ENCODE peak calls at places on chromosomes 6 and 20, in five cellular contexts. N is tibial nerve, J is AG09309, D is transverse colon, V is fibroblast of the aortic adventitia. Q is an unnamed sample.

GRCh38 chr20:57390604-57391438 is at the start of gene RBM38:
- DNase-seq in N (no peak), J (no peak), D (peak), V (peak), Q (peak)

GRCh38 chr6:43368517-43369160 is 808 bp downstream of the ZNF318 start:
- DNase-seq in N (no peak), J (no peak), D (peak), V (peak), Q (peak)

GRCh38 chr6:2733736-2734480 is 16.8 kb downstream of the MYLK4 start:
- DNase-seq in N (no peak), J (no peak), D (no peak), V (no peak), Q (no peak)

GRCh38 chr6:163793584-163793983 is 379.1 kb downstream of the QKI start:
- DNase-seq in N (no peak), J (peak), D (no peak), V (peak), Q (no peak)

GRCh38 chr20:45833883-45834796 is 541 bp downstream of the SNX21 start:
- DNase-seq in N (peak), J (no peak), D (peak), V (peak), Q (peak)

GRCh38 chr6:168418631-168419250 is 22.2 kb upstream of the SMOC2 start:
- DNase-seq in N (no peak), J (no peak), D (no peak), V (no peak), Q (no peak)

GRCh38 chr6:72631480-72631879 is 9.6 kb downstream of the KCNQ5 start:
- DNase-seq in N (no peak), J (no peak), D (no peak), V (peak), Q (no peak)

GRCh38 chr6:118755941-118756646 is 104.7 kb upstream of the CEP85L start:
- DNase-seq in N (no peak), J (no peak), D (no peak), V (no peak), Q (no peak)

GRCh38 chr20:24773751-24774201 is 175.3 kb upstream of the CST7 start:
- DNase-seq in N (no peak), J (peak), D (no peak), V (peak), Q (no peak)

GRCh38 chr6:165701564-165702354 is 38.7 kb upstream of the PDE10A start:
- DNase-seq in N (no peak), J (no peak), D (no peak), V (no peak), Q (no peak)

GRCh38 chr20:48812600-48813445 is 15.0 kb downstream of the PREX1 start:
- DNase-seq in N (no peak), J (no peak), D (no peak), V (no peak), Q (no peak)

GRCh38 chr6:23611776-23612381 is 514.1 kb upstream of the NRSN1 start:
- DNase-seq in N (no peak), J (no peak), D (no peak), V (no peak), Q (no peak)

GRCh38 chr6:24902782-24903181 is 33.0 kb downstream of the RIPOR2 start:
- DNase-seq in N (no peak), J (peak), D (no peak), V (peak), Q (no peak)

GRCh38 chr20:45111799-45112471 is 3.0 kb downstream of the WFDC5 start:
- DNase-seq in N (no peak), J (no peak), D (no peak), V (no peak), Q (no peak)

GRCh38 chr6:140736227-140736626 is 1361.8 kb upstream of the CITED2 start:
- DNase-seq in N (no peak), J (no peak), D (no peak), V (peak), Q (no peak)

GRCh38 chr20:19937651-19938420 is 79.3 kb upstream of the NAA20 start:
- DNase-seq in N (no peak), J (no peak), D (no peak), V (no peak), Q (no peak)

GRCh38 chr20:825710-826421 is 7.6 kb upstream of the FAM110A start:
- DNase-seq in N (no peak), J (no peak), D (peak), V (no peak), Q (no peak)

GRCh38 chr6:25576920-25577319 is 75.1 kb upstream of the SCGN start:
- DNase-seq in N (no peak), J (no peak), D (no peak), V (no peak), Q (no peak)

GRCh38 chr6:158507174-158507573 is 52.7 kb upstream of the TMEM181 start:
- DNase-seq in N (no peak), J (no peak), D (no peak), V (no peak), Q (no peak)

GRCh38 chr20:48717959-48718223 is 109.9 kb downstream of the PREX1 start:
- DNase-seq in N (no peak), J (no peak), D (no peak), V (no peak), Q (no peak)

GRCh38 chr20:38873050-38873581 is 53.1 kb upstream of the FAM83D start:
- DNase-seq in N (no peak), J (no peak), D (peak), V (no peak), Q (no peak)

GRCh38 chr6:33771342-33772113 is 17.4 kb downstream of the LEMD2 start:
- DNase-seq in N (peak), J (peak), D (peak), V (peak), Q (peak)

GRCh38 chr6:37699138-37699766 is 1.6 kb upstream of the MDGA1 start:
- DNase-seq in N (no peak), J (no peak), D (peak), V (no peak), Q (peak)

GRCh38 chr6:158781692-158782373 is 37.3 kb downstream of the EZR start:
- DNase-seq in N (no peak), J (no peak), D (peak), V (no peak), Q (no peak)

GRCh38 chr6:1704711-1705110 is 95.0 kb downstream of the FOXC1 start:
- DNase-seq in N (no peak), J (no peak), D (no peak), V (no peak), Q (no peak)

GRCh38 chr20:31701591-31701990 is 21.1 kb downstream of the BCL2L1 start:
- DNase-seq in N (no peak), J (no peak), D (no peak), V (no peak), Q (no peak)